ENCODE peak calls at places on chromosomes 16 and 17, in seven cellular contexts. N, J, W, V, U, A and Y are unnamed samples.

GRCh38 chr17:61284174-61284573 is 115.5 kb upstream of the TBX2 start:
- DNase-seq in J (no peak), V (no peak), U (no peak), W (no peak), N (no peak), A (no peak), Y (no peak)

GRCh38 chr17:58436805-58437239 is 19.5 kb upstream of the RNF43 start:
- DNase-seq in J (no peak), A (no peak), V (no peak), W (no peak), N (no peak), U (no peak), Y (no peak)

GRCh38 chr17:60545465-60546191 is 19.6 kb upstream of the APPBP2 start:
- DNase-seq in A (no peak), W (no peak), J (no peak), U (no peak), V (no peak), N (no peak), Y (no peak)

GRCh38 chr16:72023962-72024361 is 15.4 kb downstream of the DHODH start:
- DNase-seq in U (no peak), A (no peak), W (no peak), J (no peak), V (no peak), N (no peak), Y (no peak)

GRCh38 chr17:77325826-77326581 is 185.2 kb downstream of the SEC14L1 start:
- DNase-seq in V (peak), J (no peak), U (no peak), A (no peak), W (no peak), N (no peak), Y (peak)

GRCh38 chr16:4917117-4917516 is 19.8 kb downstream of the PPL start:
- DNase-seq in A (no peak), W (no peak), U (no peak), V (no peak), J (no peak), N (no peak), Y (no peak)

GRCh38 chr16:13845232-13845631 is 74.7 kb upstream of the ERCC4 start:
- DNase-seq in J (no peak), W (no peak), U (no peak), N (no peak), V (no peak), A (no peak), Y (no peak)

GRCh38 chr16:959232-960040 is 11.3 kb downstream of the LMF1 start:
- DNase-seq in N (no peak), J (no peak), U (no peak), V (no peak), A (no peak), W (no peak), Y (no peak)

GRCh38 chr16:23597003-23597756 is 1.1 kb upstream of the NDUFAB1 start:
- DNase-seq in V (no peak), U (peak), N (no peak), A (no peak), W (peak), J (peak), Y (peak)

GRCh38 chr17:61201211-61201610 is 198.4 kb upstream of the TBX2 start:
- DNase-seq in J (no peak), A (no peak), U (no peak), N (no peak), W (peak), V (no peak), Y (no peak)

GRCh38 chr17:83113381-83113780 is 34.0 kb downstream of the METRNL start:
- DNase-seq in V (no peak), U (no peak), J (no peak), A (no peak), W (no peak), N (no peak), Y (no peak)

GRCh38 chr16:722835-723633 is 2.1 kb downstream of the ANTKMT start:
- DNase-seq in U (no peak), J (no peak), W (no peak), N (no peak), A (no peak), V (no peak), Y (no peak)

GRCh38 chr17:80248894-80249710 is 11.6 kb upstream of the RNF213 start:
- DNase-seq in U (peak), A (no peak), W (no peak), N (no peak), J (no peak), V (no peak), Y (no peak)

GRCh38 chr16:81532491-81533174 is 88.0 kb downstream of the CMIP start:
- DNase-seq in N (no peak), U (no peak), J (no peak), A (no peak), V (no peak), W (peak), Y (peak)

GRCh38 chr17:42422412-42422957 is 571 bp downstream of the CAVIN1 start:
- DNase-seq in V (peak), W (peak), U (peak), N (no peak), J (peak), A (no peak), Y (no peak)

GRCh38 chr16:31134625-31135534 is 647 bp downstream of the PRSS8 start:
- DNase-seq in N (no peak), A (no peak), W (no peak), V (peak), J (peak), U (no peak), Y (peak)
- TF ChIP-seq EP300 in N (no peak), A (no peak), W (no peak), V (no peak), J (no peak), U (no peak), Y (no peak)

DNA sequence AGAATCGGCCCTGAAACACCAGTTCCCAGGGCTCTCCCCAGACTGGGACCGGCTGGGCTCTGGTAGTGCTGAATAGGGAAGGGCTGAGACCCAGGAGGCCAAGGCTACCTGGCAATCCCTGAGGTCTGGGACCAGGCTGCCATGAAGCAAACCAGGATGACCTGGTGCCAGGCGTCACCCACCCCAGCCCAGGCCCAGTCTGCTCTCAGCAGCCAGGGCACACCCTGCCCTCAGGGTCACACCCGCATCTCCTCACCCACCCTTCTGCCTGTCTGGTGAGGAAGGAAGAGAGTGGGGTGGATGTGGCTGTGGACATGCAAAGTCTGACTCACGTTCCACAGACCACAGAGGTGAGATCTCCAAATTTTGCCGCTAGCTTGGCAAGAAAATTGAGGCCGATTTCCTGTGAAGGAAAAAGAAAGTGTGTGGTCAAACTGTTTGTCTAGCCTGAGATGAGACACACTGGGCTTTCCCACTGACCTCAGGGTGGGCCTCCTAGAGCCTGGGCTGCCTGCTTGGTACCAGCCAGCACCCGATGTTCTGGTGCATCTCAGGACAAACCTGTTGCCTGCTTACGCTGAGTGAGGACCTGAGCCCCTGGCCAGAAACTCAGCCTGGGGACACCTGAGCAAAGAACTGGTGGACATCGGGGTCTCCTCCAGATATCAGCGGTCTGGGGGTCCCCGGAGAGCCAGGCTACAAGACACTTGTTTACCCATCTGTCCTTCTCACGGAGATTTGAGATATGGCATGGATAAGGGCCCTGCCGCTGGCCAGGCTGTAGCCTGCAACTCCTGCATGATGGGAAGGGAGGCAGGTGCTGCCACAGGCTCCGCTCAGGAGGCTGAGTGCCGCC is 6.3 kb upstream of the RAB37 start:
- DNase-seq in J (no peak), V (no peak), N (no peak), U (no peak), W (no peak), A (no peak), Y (peak)
- H3K27ac ChIP-seq in J (no peak), V (no peak), N (no peak), U (no peak), W (no peak), A (no peak), Y (no peak)

GRCh38 chr16:85577899-85578598 is 35.1 kb upstream of the GSE1 start:
- DNase-seq in U (no peak), J (no peak), V (no peak), A (no peak), N (no peak), W (no peak), Y (no peak)

GRCh38 chr16:85580684-85581083 is 32.4 kb upstream of the GSE1 start:
- DNase-seq in J (no peak), V (no peak), N (no peak), W (no peak), U (no peak), A (no peak), Y (no peak)

GRCh38 chr16:85578599-85578948 is 34.5 kb upstream of the GSE1 start:
- DNase-seq in U (no peak), J (no peak), N (no peak), V (no peak), A (no peak), W (no peak), Y (no peak)

GRCh38 chr16:85579199-85579598 is 33.9 kb upstream of the GSE1 start:
- DNase-seq in U (no peak), N (no peak), W (no peak), V (no peak), J (no peak), A (no peak), Y (no peak)

DNA sequence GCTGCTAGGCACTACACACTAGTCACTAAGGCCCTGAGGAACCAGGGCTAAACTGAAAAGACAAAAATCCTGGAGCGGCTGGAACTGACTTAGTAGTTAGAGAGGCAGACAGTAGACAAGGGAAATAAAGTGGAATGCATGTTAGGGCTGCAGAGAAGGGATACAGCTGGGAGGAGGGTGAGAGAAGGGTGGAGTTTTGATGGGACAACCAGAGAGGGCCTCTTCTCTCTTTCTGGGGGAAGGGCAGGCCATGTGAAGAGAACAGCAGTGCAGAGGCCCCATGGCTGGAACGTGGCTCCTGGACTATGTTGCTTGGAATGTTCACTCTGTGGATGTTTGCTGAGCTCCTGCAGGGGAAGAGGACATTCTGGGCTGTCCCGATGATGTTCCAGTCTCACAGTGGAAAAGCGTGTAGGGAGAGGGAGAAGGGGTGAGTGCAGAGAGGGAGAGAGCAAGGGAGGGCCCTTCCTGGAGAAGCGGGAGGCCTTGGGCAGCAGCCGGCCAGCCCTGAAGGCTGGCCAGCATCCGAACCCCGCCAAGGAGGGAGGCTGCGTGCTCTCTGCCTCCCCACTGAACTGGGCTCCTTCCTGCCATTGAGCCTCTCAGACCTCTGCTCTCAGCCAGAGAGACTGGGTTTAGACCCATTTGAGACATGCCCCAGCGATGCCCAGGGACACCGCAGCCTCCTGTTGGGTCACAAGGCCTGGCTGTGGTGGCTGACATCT is 33.1 kb upstream of the GSE1 start:
- DNase-seq in V (no peak), N (no peak), U (no peak), A (no peak), J (no peak), W (no peak), Y (no peak)
- H3K4me3 ChIP-seq in V (no peak), N (no peak), U (no peak), A (no peak), J (peak), W (no peak), Y (no peak)

GRCh38 chr17:17533901-17534441 is 37.8 kb upstream of the RASD1 start:
- DNase-seq in W (peak), J (no peak), V (peak), A (no peak), N (no peak), U (no peak), Y (peak)
- TF ChIP-seq EP300 in W (peak), J (no peak), V (no peak), A (no peak), N (no peak), U (no peak), Y (no peak)

GRCh38 chr16:31715915-31716314 is 157.7 kb upstream of the ZNF267 start:
- DNase-seq in N (no peak), V (no peak), J (no peak), A (no peak), W (no peak), U (no peak), Y (no peak)

GRCh38 chr16:31712064-31712540 is 161.5 kb upstream of the ZNF267 start:
- DNase-seq in U (no peak), W (no peak), V (no peak), J (no peak), N (no peak), A (no peak), Y (no peak)

GRCh38 chr16:31713945-31714898 is 159.4 kb upstream of the ZNF267 start:
- DNase-seq in A (no peak), W (no peak), V (no peak), J (peak), N (no peak), U (peak), Y (no peak)

GRCh38 chr16:31713071-31713944 is 160.3 kb upstream of the ZNF267 start:
- DNase-seq in J (peak), A (peak), W (peak), N (peak), V (peak), U (peak), Y (peak)

GRCh38 chr16:31714899-31715504 is 158.6 kb upstream of the ZNF267 start:
- DNase-seq in V (no peak), W (no peak), J (no peak), A (no peak), N (no peak), U (no peak), Y (no peak)
- H3K27ac ChIP-seq in V (no peak), W (no peak), J (no peak), A (no peak), N (no peak), U (no peak), Y (no peak)

GRCh38 chr16:86821933-86822332 is 243.6 kb downstream of the FOXL1 start:
- DNase-seq in V (no peak), U (no peak), J (no peak), A (no peak), W (no peak), N (no peak), Y (no peak)

GRCh38 chr16:86819523-86819887 is 241.2 kb downstream of the FOXL1 start:
- DNase-seq in W (no peak), A (no peak), J (no peak), N (no peak), V (no peak), U (no peak), Y (no peak)

GRCh38 chr16:86816930-86817625 is 238.7 kb downstream of the FOXL1 start:
- DNase-seq in V (no peak), N (no peak), A (no peak), J (no peak), U (no peak), W (no peak), Y (no peak)

GRCh38 chr16:86823125-86823524 is 244.8 kb downstream of the FOXL1 start:
- DNase-seq in A (no peak), J (no peak), W (no peak), N (no peak), U (no peak), V (no peak), Y (no peak)

GRCh38 chr16:86818701-86819522 is 240.6 kb downstream of the FOXL1 start:
- DNase-seq in N (no peak), W (no peak), J (no peak), V (no peak), A (no peak), U (no peak), Y (no peak)
- H3K4me3 ChIP-seq in N (no peak), W (no peak), J (no peak), V (no peak), A (no peak), U (no peak), Y (no peak)

GRCh38 chr16:84833542-84834402 is 14.0 kb downstream of the CRISPLD2 start:
- DNase-seq in W (no peak), A (no peak), N (no peak), V (no peak), U (no peak), J (no peak), Y (no peak)

GRCh38 chr16:84834403-84834772 is 14.6 kb downstream of the CRISPLD2 start:
- DNase-seq in N (no peak), V (no peak), A (no peak), U (peak), W (no peak), J (no peak), Y (no peak)

GRCh38 chr16:84830765-84831384 is 11.1 kb downstream of the CRISPLD2 start:
- DNase-seq in N (no peak), J (no peak), W (no peak), U (no peak), A (no peak), V (no peak), Y (no peak)

GRCh38 chr16:84833142-84833495 is 13.3 kb downstream of the CRISPLD2 start:
- DNase-seq in J (no peak), U (no peak), A (no peak), V (no peak), W (no peak), N (no peak), Y (no peak)

GRCh38 chr16:84832488-84833141 is 12.8 kb downstream of the CRISPLD2 start:
- DNase-seq in W (no peak), U (no peak), N (peak), A (peak), V (peak), J (no peak), Y (peak)
- TF ChIP-seq EP300 in W (no peak), U (no peak), N (peak), A (peak), V (peak), J (no peak), Y (peak)

GRCh38 chr17:7446669-7447068 is 1.8 kb downstream of the CHRNB1 start:
- DNase-seq in U (no peak), V (no peak), W (no peak), A (no peak), N (no peak), J (no peak), Y (no peak)
- H3K27ac ChIP-seq in U (no peak), V (no peak), W (no peak), A (no peak), N (no peak), J (no peak), Y (no peak)

GRCh38 chr16:57184113-57184512 is 1.7 kb downstream of the PSME3IP1 start:
- DNase-seq in V (no peak), A (no peak), J (no peak), U (no peak), N (no peak), W (no peak), Y (no peak)
- H3K4me3 ChIP-seq in V (no peak), A (no peak), J (no peak), U (no peak), N (no peak), W (no peak), Y (no peak)